ENCODE peak calls at places on chromosomes 2 and 18, in five cellular contexts. D is H9, E is H1, F is trophoblast cell, W is mesenchymal stem cell. T is an unnamed sample.
A peak's percentile ranks its signal among the peaks of the same experiment; 100 is the strongest.

GRCh38 chr2:182444806-182445205 is 18.0 kb upstream of the PDE1A start:
- DNase-seq in D (no peak), E (no peak), F (no peak), W (peak; percentile 34), T (no peak)

GRCh38 chr2:78564666-78565065 is 460.8 kb upstream of the REG3G start:
- DNase-seq in D (no peak), E (no peak), F (no peak), W (no peak), T (no peak)

GRCh38 chr2:54285451-54285850 is 29.4 kb upstream of the TSPYL6 start:
- DNase-seq in D (no peak), E (no peak), F (no peak), W (no peak), T (no peak)

GRCh38 chr18:3500016-3500415 is 50.0 kb downstream of the TGIF1 start:
- DNase-seq in D (no peak), E (no peak), F (peak; percentile 12), W (no peak), T (no peak)

GRCh38 chr2:199488772-199489400 is 31.1 kb upstream of the SATB2 start:
- DNase-seq in D (peak; percentile 82), E (peak; percentile 88), F (peak; percentile 14), W (peak; percentile 53), T (peak; percentile 57)

GRCh38 chr2:19185061-19185460 is 173.4 kb downstream of the OSR1 start:
- DNase-seq in D (no peak), E (no peak), F (no peak), W (no peak), T (no peak)

GRCh38 chr2:235467586-235467985 is 26.3 kb upstream of the AGAP1 start:
- DNase-seq in D (no peak), E (no peak), F (no peak), W (no peak), T (no peak)

GRCh38 chr2:149076863-149077412 is 38.4 kb downstream of the LYPD6B start:
- DNase-seq in D (peak; percentile 54), E (peak; percentile 55), F (peak; percentile 85), W (no peak), T (no peak)

GRCh38 chr2:6627316-6627715 is 238.4 kb downstream of the CMPK2 start:
- DNase-seq in D (no peak), E (no peak), F (no peak), W (peak; percentile 28), T (no peak)

GRCh38 chr2:101617188-101617587 is 80.3 kb upstream of the MAP4K4 start:
- DNase-seq in D (no peak), E (no peak), F (no peak), W (peak; percentile 82), T (no peak)
- H2BK12ac ChIP-seq in D (no peak overlapping the region), E (no peak overlapping the region), F (no peak overlapping the region), W (peak overlapping the region; percentile 59), T (no peak overlapping the region)

DNA sequence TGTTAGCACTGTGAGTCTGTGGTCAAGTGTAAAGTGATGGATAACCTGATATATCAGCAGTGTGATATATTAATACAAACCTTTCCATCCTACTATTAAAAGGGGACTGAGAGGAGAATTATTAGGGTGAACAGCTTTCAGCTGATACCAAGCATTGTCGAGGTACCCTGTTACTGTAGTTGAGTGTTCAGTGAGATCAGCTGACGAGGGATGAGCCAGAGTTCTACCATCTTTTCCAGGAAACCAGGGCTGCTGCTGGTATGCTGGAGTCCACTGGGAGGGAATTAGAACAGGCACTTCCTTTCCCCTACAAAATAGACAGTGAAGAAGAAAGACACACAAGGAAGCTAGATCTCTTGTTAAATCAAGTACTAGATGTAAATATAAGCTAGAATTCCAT is 408 bp downstream of the IL18RAP start:
- DNase-seq in D (no peak), E (no peak), F (no peak), W (no peak), T (no peak)
- H2BK12ac ChIP-seq in D (no peak overlapping the region), E (no peak overlapping the region), F (no peak overlapping the region), W (no peak overlapping the region), T (no peak overlapping the region)

GRCh38 chr18:49685231-49685942 is 123.5 kb downstream of the LIPG start:
- DNase-seq in D (no peak), E (no peak), F (no peak), W (peak; percentile 54), T (no peak)
- H2BK12ac ChIP-seq in D (no peak overlapping the region), E (no peak overlapping the region), F (no peak overlapping the region), W (no peak overlapping the region), T (no peak overlapping the region)

GRCh38 chr2:138329167-138329566 is 172.4 kb upstream of the SPOPL start:
- DNase-seq in D (no peak), E (no peak), F (no peak), W (no peak), T (no peak)
- H2BK12ac ChIP-seq in D (no peak overlapping the region), E (no peak overlapping the region), F (no peak overlapping the region), W (no peak overlapping the region), T (no peak overlapping the region)

GRCh38 chr2:221969087-221969829 is 329.5 kb downstream of the PAX3 start:
- DNase-seq in D (no peak), E (no peak), F (peak; percentile 7), W (peak; percentile 55), T (peak; percentile 33)
- H2BK12ac ChIP-seq in D (no peak overlapping the region), E (no peak overlapping the region), F (no peak overlapping the region), W (no peak overlapping the region), T (no peak overlapping the region)

GRCh38 chr2:85858841-85859240 is 29.9 kb downstream of the ST3GAL5 start:
- DNase-seq in D (no peak), E (no peak), F (no peak), W (no peak), T (no peak)
- H2BK12ac ChIP-seq in D (no peak overlapping the region), E (no peak overlapping the region), F (no peak overlapping the region), W (no peak overlapping the region), T (no peak overlapping the region)

GRCh38 chr2:168814046-168814445 is 11.6 kb downstream of the NOSTRIN start:
- DNase-seq in D (no peak), E (no peak), F (no peak), W (no peak), T (no peak)

GRCh38 chr2:168814939-168815907 is 12.8 kb downstream of the NOSTRIN start:
- DNase-seq in D (no peak), E (no peak), F (no peak), W (no peak), T (no peak)

GRCh38 chr2:168809537-168809936 is 7.1 kb downstream of the NOSTRIN start:
- DNase-seq in D (no peak), E (no peak), F (no peak), W (no peak), T (no peak)

GRCh38 chr2:168810235-168810634 is 7.8 kb downstream of the NOSTRIN start:
- DNase-seq in D (no peak), E (no peak), F (no peak), W (no peak), T (no peak)

GRCh38 chr2:168811670-168812069 is 9.2 kb downstream of the NOSTRIN start:
- DNase-seq in D (no peak), E (no peak), F (no peak), W (peak; percentile 13), T (no peak)
- H2BK12ac ChIP-seq in D (no peak overlapping the region), E (no peak overlapping the region), F (no peak overlapping the region), W (no peak overlapping the region), T (no peak overlapping the region)

T was measured in neuronal stem cell.